ENCODE peak calls at places on chromosomes 13 and 19, in nine cellular contexts. K, W, O, Y, X, F, E, G and A are unnamed samples.

GRCh38 chr13:70170689-70171088 is 62.4 kb upstream of the KLHL1 start:
- DNase-seq in K (no peak), W (no peak), O (no peak), Y (no peak), X (no peak), F (no peak), E (no peak), G (no peak), A (no peak)

GRCh38 chr19:17370026-17370587 is 7.0 kb downstream of the PLVAP start:
- DNase-seq in K (peak), W (no peak), O (no peak), Y (no peak), X (no peak), F (peak), E (no peak), G (peak), A (no peak)

GRCh38 chr13:91693466-91693865 is 295.0 kb downstream of the GPC5 start:
- DNase-seq in K (no peak), W (no peak), O (no peak), Y (no peak), X (no peak), F (no peak), E (no peak), G (no peak), A (no peak)

GRCh38 chr13:83182845-83183244 is 699.4 kb downstream of the SLITRK1 start:
- DNase-seq in K (no peak), W (no peak), O (no peak), Y (no peak), X (no peak), F (no peak), E (no peak), G (no peak), A (no peak)

GRCh38 chr13:51879133-51879532 is 17.4 kb downstream of the CCDC70 start:
- DNase-seq in K (no peak), W (no peak), O (no peak), Y (no peak), X (no peak), F (no peak), E (no peak), G (no peak), A (no peak)

GRCh38 chr19:18996796-18997394 is 36.4 kb downstream of the SUGP2 start:
- DNase-seq in K (no peak), W (no peak), O (no peak), Y (no peak), X (peak), F (no peak), E (no peak), G (no peak), A (no peak)

GRCh38 chr13:78881746-78882145 is 222.8 kb upstream of the OBI1 start:
- DNase-seq in K (no peak), W (no peak), O (no peak), Y (no peak), X (no peak), F (no peak), E (no peak), G (no peak), A (no peak)

GRCh38 chr13:66195238-66195637 is 1034.9 kb downstream of the PCDH9 start:
- DNase-seq in K (no peak), W (no peak), O (no peak), Y (no peak), X (no peak), F (peak), E (no peak), G (no peak), A (no peak)

GRCh38 chr19:17125052-17125727 is 49.6 kb downstream of the MYO9B start:
- DNase-seq in K (peak), W (peak), O (no peak), Y (no peak), X (no peak), F (no peak), E (no peak), G (peak), A (no peak)

GRCh38 chr13:106906431-106906996 is 338.6 kb upstream of the ARGLU1 start:
- DNase-seq in K (no peak), W (no peak), O (no peak), Y (no peak), X (no peak), F (no peak), E (no peak), G (no peak), A (no peak)

GRCh38 chr19:39645800-39646411 is 9.8 kb upstream of the LGALS16 start:
- DNase-seq in K (peak), W (peak), O (no peak), Y (no peak), X (no peak), F (no peak), E (no peak), G (peak), A (no peak)

GRCh38 chr19:18939922-18940775 is 868 bp downstream of the HOMER3 start:
- DNase-seq in K (peak), W (peak), O (no peak), Y (peak), X (peak), F (peak), E (peak), G (peak), A (no peak)

GRCh38 chr19:45011959-45012358 is 10.7 kb downstream of the RELB start:
- DNase-seq in K (no peak), W (no peak), O (no peak), Y (no peak), X (no peak), F (no peak), E (no peak), G (no peak), A (no peak)

GRCh38 chr19:17497149-17497798 is 14.2 kb upstream of the PGLS start:
- DNase-seq in K (no peak), W (no peak), O (no peak), Y (no peak), X (no peak), F (no peak), E (no peak), G (no peak), A (no peak)

GRCh38 chr19:18364826-18365528 is 21.0 kb upstream of the GDF15 start:
- DNase-seq in K (peak), W (peak), O (peak), Y (peak), X (peak), F (peak), E (peak), G (peak), A (peak)

GRCh38 chr19:52094526-52094925 is 1.0 kb downstream of the ZNF841 start:
- DNase-seq in K (no peak), W (peak), O (no peak), Y (no peak), X (no peak), F (no peak), E (no peak), G (no peak), A (no peak)

GRCh38 chr13:49608932-49609331 is 19.4 kb upstream of the ARL11 start:
- DNase-seq in K (no peak), W (no peak), O (no peak), Y (no peak), X (no peak), F (peak), E (no peak), G (no peak), A (no peak)

GRCh38 chr13:59846845-59847620 is 316.7 kb downstream of the DIAPH3 start:
- DNase-seq in K (no peak), W (no peak), O (no peak), Y (no peak), X (no peak), F (no peak), E (no peak), G (peak), A (no peak)